ENCODE peak calls at places on chromosome 14, in five cellular contexts. One of them, this sample, is unnamed.

GRCh38 chr14:104450811-104451401 is 128.7 kb upstream of the C14orf180 start:
- DNase-seq in HT1080: no peak
- DNase-seq in dorsolateral prefrontal cortex: peak
- DNase-seq in endothelial cell: no peak
- DNase-seq in NCI-H1417 treated with DMSO at 0.1 percent for 48 hours: no peak
- DNase-seq in this sample: no peak

GRCh38 chr14:95811813-95812212 is 64.8 kb upstream of the TUNAR start:
- DNase-seq in dorsolateral prefrontal cortex: no peak
- DNase-seq in endothelial cell: no peak
- DNase-seq in HT1080: no peak
- DNase-seq in NCI-H1417 treated with DMSO at 0.1 percent for 48 hours: no peak
- DNase-seq in this sample: no peak

GRCh38 chr14:52900731-52901130 is 50.1 kb downstream of the FERMT2 start:
- DNase-seq in dorsolateral prefrontal cortex: no peak
- DNase-seq in HT1080: no peak
- DNase-seq in NCI-H1417 treated with DMSO at 0.1 percent for 48 hours: no peak
- DNase-seq in endothelial cell: no peak
- DNase-seq in this sample: no peak

GRCh38 chr14:54579606-54580005 is 12.7 kb downstream of the SAMD4A start:
- DNase-seq in HT1080: peak
- DNase-seq in dorsolateral prefrontal cortex: no peak
- DNase-seq in endothelial cell: no peak
- DNase-seq in NCI-H1417 treated with DMSO at 0.1 percent for 48 hours: no peak
- DNase-seq in this sample: peak

GRCh38 chr14:105206873-105207272 is 25.8 kb upstream of the NUDT14 start:
- DNase-seq in NCI-H1417 treated with DMSO at 0.1 percent for 48 hours: no peak
- DNase-seq in endothelial cell: no peak
- DNase-seq in dorsolateral prefrontal cortex: no peak
- DNase-seq in HT1080: no peak
- DNase-seq in this sample: no peak

GRCh38 chr14:83342590-83342989 is 1808.9 kb upstream of the SEL1L start:
- DNase-seq in dorsolateral prefrontal cortex: no peak
- DNase-seq in NCI-H1417 treated with DMSO at 0.1 percent for 48 hours: no peak
- DNase-seq in HT1080: no peak
- DNase-seq in endothelial cell: no peak
- DNase-seq in this sample: no peak

GRCh38 chr14:70735043-70735442 is 74.3 kb downstream of the MAP3K9 start:
- DNase-seq in dorsolateral prefrontal cortex: no peak
- DNase-seq in endothelial cell: no peak
- DNase-seq in HT1080: no peak
- DNase-seq in NCI-H1417 treated with DMSO at 0.1 percent for 48 hours: no peak
- DNase-seq in this sample: no peak

GRCh38 chr14:102210421-102211042 is 70.8 kb downstream of the WDR20 start:
- DNase-seq in HT1080: no peak
- DNase-seq in dorsolateral prefrontal cortex: no peak
- DNase-seq in endothelial cell: no peak
- DNase-seq in NCI-H1417 treated with DMSO at 0.1 percent for 48 hours: no peak
- DNase-seq in this sample: no peak

GRCh38 chr14:94581127-94581999 is at the start of gene SERPINA5:
- DNase-seq in HT1080: peak
- DNase-seq in dorsolateral prefrontal cortex: no peak
- DNase-seq in endothelial cell: peak
- DNase-seq in NCI-H1417 treated with DMSO at 0.1 percent for 48 hours: no peak
- DNase-seq in this sample: peak

GRCh38 chr14:61503167-61503801 is 181.9 kb downstream of the PRKCH start:
- DNase-seq in HT1080: no peak
- DNase-seq in NCI-H1417 treated with DMSO at 0.1 percent for 48 hours: no peak
- DNase-seq in endothelial cell: no peak
- DNase-seq in dorsolateral prefrontal cortex: no peak
- DNase-seq in this sample: peak

GRCh38 chr14:54147285-54147684 is 190.7 kb upstream of the BMP4 start:
- DNase-seq in NCI-H1417 treated with DMSO at 0.1 percent for 48 hours: no peak
- DNase-seq in HT1080: peak
- DNase-seq in endothelial cell: no peak
- DNase-seq in dorsolateral prefrontal cortex: no peak
- DNase-seq in this sample: peak

GRCh38 chr14:100384819-100385813 is 62.0 kb downstream of the SLC25A47 start:
- DNase-seq in endothelial cell: no peak
- DNase-seq in dorsolateral prefrontal cortex: no peak
- DNase-seq in HT1080: peak
- DNase-seq in NCI-H1417 treated with DMSO at 0.1 percent for 48 hours: no peak
- DNase-seq in this sample: peak

GRCh38 chr14:104210548-104211195 is 72.3 kb downstream of the KIF26A start:
- DNase-seq in dorsolateral prefrontal cortex: no peak
- DNase-seq in NCI-H1417 treated with DMSO at 0.1 percent for 48 hours: no peak
- DNase-seq in HT1080: no peak
- DNase-seq in endothelial cell: no peak
- DNase-seq in this sample: no peak

GRCh38 chr14:89214221-89214965 is 202.6 kb downstream of the FOXN3 start:
- DNase-seq in dorsolateral prefrontal cortex: no peak
- DNase-seq in endothelial cell: no peak
- DNase-seq in NCI-H1417 treated with DMSO at 0.1 percent for 48 hours: no peak
- DNase-seq in HT1080: no peak
- DNase-seq in this sample: peak

GRCh38 chr14:63275611-63276010 is 43.1 kb downstream of the GPHB5 start:
- DNase-seq in endothelial cell: no peak
- DNase-seq in NCI-H1417 treated with DMSO at 0.1 percent for 48 hours: peak
- DNase-seq in dorsolateral prefrontal cortex: no peak
- DNase-seq in HT1080: no peak
- DNase-seq in this sample: no peak

GRCh38 chr14:44966601-44967336 is 4.8 kb downstream of the TOGARAM1 start:
- DNase-seq in HT1080: no peak
- DNase-seq in endothelial cell: no peak
- DNase-seq in NCI-H1417 treated with DMSO at 0.1 percent for 48 hours: no peak
- DNase-seq in dorsolateral prefrontal cortex: no peak
- DNase-seq in this sample: peak

GRCh38 chr14:39102265-39102968 is 618 bp downstream of the SEC23A start:
- DNase-seq in dorsolateral prefrontal cortex: peak
- DNase-seq in endothelial cell: no peak
- DNase-seq in HT1080: peak
- DNase-seq in NCI-H1417 treated with DMSO at 0.1 percent for 48 hours: no peak
- DNase-seq in this sample: peak

GRCh38 chr14:32514236-32514635 is 185.1 kb downstream of the AKAP6 start:
- DNase-seq in endothelial cell: no peak
- DNase-seq in dorsolateral prefrontal cortex: no peak
- DNase-seq in NCI-H1417 treated with DMSO at 0.1 percent for 48 hours: no peak
- DNase-seq in HT1080: no peak
- DNase-seq in this sample: peak

GRCh38 chr14:73339846-73340565 is 102.7 kb downstream of the PAPLN start:
- DNase-seq in HT1080: no peak
- DNase-seq in NCI-H1417 treated with DMSO at 0.1 percent for 48 hours: no peak
- DNase-seq in endothelial cell: no peak
- DNase-seq in dorsolateral prefrontal cortex: no peak
- DNase-seq in this sample: no peak

GRCh38 chr14:33516898-33517436 is 433.9 kb downstream of the EGLN3 start:
- DNase-seq in NCI-H1417 treated with DMSO at 0.1 percent for 48 hours: no peak
- DNase-seq in endothelial cell: no peak
- DNase-seq in dorsolateral prefrontal cortex: no peak
- DNase-seq in HT1080: peak
- DNase-seq in this sample: peak

GRCh38 chr14:76531821-76532318 is 155.9 kb downstream of the ESRRB start:
- DNase-seq in HT1080: no peak
- DNase-seq in endothelial cell: no peak
- DNase-seq in dorsolateral prefrontal cortex: no peak
- DNase-seq in NCI-H1417 treated with DMSO at 0.1 percent for 48 hours: no peak
- DNase-seq in this sample: no peak

GRCh38 chr14:79100578-79100977 is 930.4 kb downstream of the NRXN3 start:
- DNase-seq in dorsolateral prefrontal cortex: no peak
- DNase-seq in NCI-H1417 treated with DMSO at 0.1 percent for 48 hours: no peak
- DNase-seq in endothelial cell: no peak
- DNase-seq in HT1080: no peak
- DNase-seq in this sample: no peak

GRCh38 chr14:45610303-45610702 is 357.3 kb upstream of the MIS18BP1 start:
- DNase-seq in HT1080: peak
- DNase-seq in NCI-H1417 treated with DMSO at 0.1 percent for 48 hours: no peak
- DNase-seq in dorsolateral prefrontal cortex: no peak
- DNase-seq in endothelial cell: no peak
- DNase-seq in this sample: peak

GRCh38 chr14:71752111-71752738 is 180.0 kb upstream of the RGS6 start:
- DNase-seq in endothelial cell: no peak
- DNase-seq in HT1080: no peak
- DNase-seq in NCI-H1417 treated with DMSO at 0.1 percent for 48 hours: no peak
- DNase-seq in dorsolateral prefrontal cortex: peak
- DNase-seq in this sample: no peak

GRCh38 chr14:102215522-102216250 is 76.0 kb downstream of the WDR20 start:
- DNase-seq in HT1080: no peak
- DNase-seq in endothelial cell: no peak
- DNase-seq in NCI-H1417 treated with DMSO at 0.1 percent for 48 hours: no peak
- DNase-seq in dorsolateral prefrontal cortex: no peak
- DNase-seq in this sample: no peak

GRCh38 chr14:93719234-93719633 is 69.1 kb downstream of the PRIMA1 start:
- DNase-seq in endothelial cell: no peak
- DNase-seq in NCI-H1417 treated with DMSO at 0.1 percent for 48 hours: no peak
- DNase-seq in HT1080: no peak
- DNase-seq in dorsolateral prefrontal cortex: no peak
- DNase-seq in this sample: no peak

GRCh38 chr14:91140672-91141071 is 26.8 kb downstream of the DGLUCY start:
- DNase-seq in NCI-H1417 treated with DMSO at 0.1 percent for 48 hours: no peak
- DNase-seq in dorsolateral prefrontal cortex: no peak
- DNase-seq in HT1080: peak
- DNase-seq in endothelial cell: peak
- DNase-seq in this sample: peak

GRCh38 chr14:94025720-94026119 is 420 bp upstream of the OTUB2 start:
- DNase-seq in NCI-H1417 treated with DMSO at 0.1 percent for 48 hours: no peak
- DNase-seq in endothelial cell: no peak
- DNase-seq in HT1080: no peak
- DNase-seq in dorsolateral prefrontal cortex: no peak
- DNase-seq in this sample: no peak

GRCh38 chr14:101474563-101475467 is 86.5 kb upstream of the DIO3 start:
- DNase-seq in NCI-H1417 treated with DMSO at 0.1 percent for 48 hours: no peak
- DNase-seq in dorsolateral prefrontal cortex: peak
- DNase-seq in endothelial cell: no peak
- DNase-seq in HT1080: no peak
- DNase-seq in this sample: no peak

GRCh38 chr14:104894331-104895206 is 29.5 kb downstream of the CEP170B start:
- DNase-seq in NCI-H1417 treated with DMSO at 0.1 percent for 48 hours: no peak
- DNase-seq in HT1080: no peak
- DNase-seq in endothelial cell: peak
- DNase-seq in dorsolateral prefrontal cortex: no peak
- DNase-seq in this sample: no peak

GRCh38 chr14:22226381-22226780 is 362.6 kb downstream of the DAD1 start:
- DNase-seq in dorsolateral prefrontal cortex: no peak
- DNase-seq in endothelial cell: no peak
- DNase-seq in NCI-H1417 treated with DMSO at 0.1 percent for 48 hours: no peak
- DNase-seq in HT1080: peak
- DNase-seq in this sample: peak

GRCh38 chr14:70052990-70053389 is 135.8 kb downstream of the SLC8A3 start:
- DNase-seq in NCI-H1417 treated with DMSO at 0.1 percent for 48 hours: no peak
- DNase-seq in dorsolateral prefrontal cortex: no peak
- DNase-seq in endothelial cell: peak
- DNase-seq in HT1080: no peak
- DNase-seq in this sample: peak

GRCh38 chr14:34052658-34053014 is 101.8 kb upstream of the EGLN3 start:
- DNase-seq in NCI-H1417 treated with DMSO at 0.1 percent for 48 hours: no peak
- DNase-seq in dorsolateral prefrontal cortex: no peak
- DNase-seq in endothelial cell: no peak
- DNase-seq in HT1080: peak
- DNase-seq in this sample: peak

GRCh38 chr14:22276913-22277816 is 311.9 kb downstream of the DAD1 start:
- DNase-seq in dorsolateral prefrontal cortex: no peak
- DNase-seq in NCI-H1417 treated with DMSO at 0.1 percent for 48 hours: no peak
- DNase-seq in HT1080: no peak
- DNase-seq in endothelial cell: no peak
- DNase-seq in this sample: no peak

GRCh38 chr14:73261520-73262426 is 24.5 kb downstream of the PAPLN start:
- DNase-seq in HT1080: no peak
- DNase-seq in dorsolateral prefrontal cortex: no peak
- DNase-seq in NCI-H1417 treated with DMSO at 0.1 percent for 48 hours: no peak
- DNase-seq in endothelial cell: no peak
- DNase-seq in this sample: no peak

GRCh38 chr14:57087841-57088240 is 180.9 kb downstream of the EXOC5 start:
- DNase-seq in endothelial cell: no peak
- DNase-seq in NCI-H1417 treated with DMSO at 0.1 percent for 48 hours: no peak
- DNase-seq in dorsolateral prefrontal cortex: no peak
- DNase-seq in HT1080: no peak
- DNase-seq in this sample: no peak

GRCh38 chr14:105020815-105021655 is at the start of gene CDCA4:
- DNase-seq in dorsolateral prefrontal cortex: peak
- DNase-seq in NCI-H1417 treated with DMSO at 0.1 percent for 48 hours: peak
- DNase-seq in HT1080: peak
- DNase-seq in endothelial cell: peak
- DNase-seq in this sample: peak

GRCh38 chr14:36430169-36430568 is 89.9 kb downstream of the NKX2-1 start:
- DNase-seq in dorsolateral prefrontal cortex: no peak
- DNase-seq in endothelial cell: no peak
- DNase-seq in NCI-H1417 treated with DMSO at 0.1 percent for 48 hours: no peak
- DNase-seq in HT1080: no peak
- DNase-seq in this sample: no peak